ENCODE peak calls at places on chromosomes 6 and 20, in six cellular contexts. X, V, G, L, C and I are unnamed samples.

GRCh38 chr6:63245908-63246307 is 34.6 kb downstream of the FKBP1C start:
- DNase-seq in C (no peak), X (no peak), G (no peak), L (no peak), V (no peak), I (no peak)

GRCh38 chr20:45433316-45433715 is 17.4 kb downstream of the PIGT start:
- DNase-seq in C (no peak), L (no peak), V (no peak), X (peak; percentile 56), G (peak; percentile 75), I (peak; percentile 56)

GRCh38 chr6:52489881-52490280 is 69.7 kb downstream of the EFHC1 start:
- DNase-seq in G (no peak), C (peak; percentile 80), L (no peak), X (no peak), V (no peak), I (no peak)

GRCh38 chr6:26743941-26744699 is 84.6 kb upstream of the ZNF322 start:
- DNase-seq in G (no peak), L (no peak), C (no peak), X (peak; percentile 14), V (no peak), I (no peak)

GRCh38 chr6:167733740-167734661 is 92.7 kb upstream of the AFDN start:
- DNase-seq in L (no peak), G (no peak), V (peak; percentile 24), X (peak; percentile 4), C (peak; percentile 64), I (no peak)

GRCh38 chr6:133495205-133495903 is 254.2 kb downstream of the EYA4 start:
- DNase-seq in X (no peak), G (no peak), C (no peak), V (no peak), L (no peak), I (no peak)

GRCh38 chr6:16108996-16109658 is 19.8 kb upstream of the MYLIP start:
- DNase-seq in G (no peak), X (no peak), V (no peak), C (peak; percentile 54), L (no peak), I (no peak)

GRCh38 chr20:43658723-43659419 is 8.0 kb upstream of the MYBL2 start:
- DNase-seq in C (no peak), X (no peak), G (no peak), L (no peak), V (peak; percentile 45), I (no peak)

GRCh38 chr6:146912730-146913680 is 291.2 kb upstream of the STXBP5 start:
- DNase-seq in L (no peak), X (peak; percentile 51), V (no peak), C (peak; percentile 35), G (no peak), I (peak; percentile 33)

GRCh38 chr6:43812850-43813584 is 43.0 kb downstream of the VEGFA start:
- DNase-seq in C (no peak), X (no peak), V (peak; percentile 33), L (no peak), G (peak; percentile 7), I (no peak)

GRCh38 chr6:142881771-142882170 is 63.2 kb downstream of the HIVEP2 start:
- DNase-seq in G (peak; percentile 37), C (no peak), L (no peak), X (peak; percentile 64), V (no peak), I (no peak)

GRCh38 chr6:149942461-149942829 is 631 bp downstream of the ULBP2 start:
- DNase-seq in C (no peak), X (peak; percentile 41), L (no peak), G (no peak), V (no peak), I (no peak)

GRCh38 chr6:21604081-21604480 is 10.5 kb downstream of the SOX4 start:
- DNase-seq in X (no peak), V (no peak), C (no peak), L (no peak), G (no peak), I (no peak)

GRCh38 chr6:68874747-68875146 is 239.7 kb downstream of the ADGRB3 start:
- DNase-seq in V (no peak), X (no peak), L (no peak), C (no peak), G (no peak), I (no peak)

GRCh38 chr20:7859371-7859802 is 80.9 kb downstream of the HAO1 start:
- DNase-seq in V (peak; percentile 78), X (peak; percentile 79), L (no peak), C (peak; percentile 81), G (peak; percentile 70), I (peak; percentile 75)

GRCh38 chr6:147065786-147066185 is 138.4 kb upstream of the STXBP5 start:
- DNase-seq in V (no peak), G (no peak), X (no peak), C (no peak), L (no peak), I (no peak)

GRCh38 chr20:58660855-58661254 is 9.8 kb downstream of the STX16 start:
- DNase-seq in L (no peak), V (no peak), C (peak; percentile 33), G (no peak), X (no peak), I (no peak)

GRCh38 chr6:22737331-22737730 is 168.0 kb downstream of the HDGFL1 start:
- DNase-seq in V (no peak), G (peak; percentile 53), X (peak; percentile 29), C (peak; percentile 52), L (no peak), I (peak; percentile 35)

GRCh38 chr6:156787569-156788492 is 10.7 kb downstream of the ARID1B start:
- DNase-seq in C (no peak), G (no peak), L (no peak), V (peak; percentile 25), X (peak; percentile 37), I (no peak)
- H4K20me1 ChIP-seq in C (peaks cover 15% of the 10 kb centered on the region), G (peaks cover 75% of the 10 kb centered on the region), L (peaks cover 3% of the 10 kb centered on the region), V (peaks cover 59% of the 10 kb centered on the region), X (peaks cover 17% of the 10 kb centered on the region), I (peaks cover 97% of the 10 kb centered on the region)

GRCh38 chr6:123616942-123617341 is 19.8 kb downstream of the TRDN start:
- DNase-seq in C (no peak), G (no peak), X (no peak), L (no peak), V (no peak), I (no peak)

GRCh38 chr6:123619156-123619555 is 17.6 kb downstream of the TRDN start:
- DNase-seq in C (no peak), L (no peak), G (no peak), X (no peak), V (no peak), I (no peak)

GRCh38 chr6:123625697-123626096 is 11.1 kb downstream of the TRDN start:
- DNase-seq in L (no peak), G (no peak), X (no peak), V (no peak), C (no peak), I (no peak)

GRCh38 chr6:123622780-123623179 is 14.0 kb downstream of the TRDN start:
- DNase-seq in L (no peak), C (no peak), V (no peak), X (no peak), G (no peak), I (no peak)
- H3K4me3 ChIP-seq in L (no peak overlapping the region), C (no peak overlapping the region), V (no peak overlapping the region), X (no peak overlapping the region), G (no peak overlapping the region), I (no peak overlapping the region)

DNA sequence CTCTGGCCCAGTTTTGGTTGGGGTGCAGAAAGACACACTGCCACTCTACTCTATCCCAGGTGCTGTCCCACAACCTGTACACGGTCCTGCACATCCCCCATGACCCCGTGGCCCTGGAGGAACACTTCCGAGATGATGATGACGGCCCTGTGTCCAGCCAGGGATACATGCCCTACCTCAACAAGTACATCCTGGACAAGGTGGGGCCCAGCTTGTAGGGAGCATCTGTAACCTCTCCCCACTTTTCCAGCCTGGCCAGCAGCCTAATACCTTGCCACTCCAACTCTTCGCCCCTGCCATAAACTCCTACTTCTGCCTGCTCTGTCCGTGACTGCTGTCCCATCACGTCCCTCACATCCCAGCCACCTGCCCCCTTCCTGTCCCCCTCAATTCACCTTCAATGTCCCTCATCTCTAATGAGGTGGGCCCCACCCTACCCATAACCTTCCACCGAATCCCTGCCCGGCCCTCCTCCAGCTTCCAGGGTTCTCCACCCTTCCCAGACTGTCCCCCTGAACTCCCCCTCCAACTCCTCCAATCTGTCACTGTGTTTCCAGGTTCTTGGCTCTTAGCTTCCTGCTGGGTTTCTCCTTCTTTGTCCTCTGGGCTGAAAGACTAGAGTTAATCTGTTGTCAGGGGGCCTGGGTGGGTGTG is 12.1 kb downstream of the DEF6 start:
- DNase-seq in C (no peak), V (no peak), L (no peak), G (no peak), X (no peak), I (no peak)
- H2AFZ ChIP-seq in C (no peak overlapping the region), V (no peak overlapping the region), L (no peak overlapping the region), G (no peak overlapping the region), X (no peak overlapping the region), I (no peak overlapping the region)

GRCh38 chr6:33632603-33633039 is 11.5 kb downstream of the ITPR3 start:
- DNase-seq in C (peak; percentile 43), X (peak; percentile 69), V (peak; percentile 61), G (no peak), L (no peak), I (no peak)
- H4K20me1 ChIP-seq in C (no peaks in the 10 kb centered on the region), X (no peaks in the 10 kb centered on the region), V (peaks cover 35% of the 10 kb centered on the region), G (no peaks in the 10 kb centered on the region), L (peaks cover 31% of the 10 kb centered on the region), I (peaks cover 8% of the 10 kb centered on the region)

DNA sequence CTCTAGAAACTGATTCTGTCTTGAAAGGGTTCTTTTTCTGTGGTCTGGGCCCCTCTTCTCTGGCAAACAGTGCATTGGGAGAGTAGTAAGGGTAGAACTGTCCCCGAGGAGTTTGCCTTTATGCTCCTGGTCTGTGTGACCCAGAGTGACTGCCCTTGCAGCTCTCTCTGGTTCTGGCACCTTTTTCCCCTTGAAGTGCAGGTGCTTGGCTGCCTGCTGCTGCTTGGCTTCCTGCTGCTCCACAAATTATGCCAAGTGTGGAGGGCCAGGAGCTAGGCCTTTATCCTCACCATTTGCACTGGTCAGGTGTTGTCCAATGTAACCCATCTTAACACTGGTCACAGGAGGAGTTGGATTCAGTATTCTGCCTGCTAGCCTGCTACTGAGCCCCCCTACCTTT is 11.2 kb downstream of the KIZ start:
- DNase-seq in G (no peak), C (no peak), X (no peak), L (no peak), V (no peak), I (no peak)
- H3K4me3 ChIP-seq in G (no peak overlapping the region), C (no peak overlapping the region), X (no peak overlapping the region), L (no peak overlapping the region), V (no peak overlapping the region), I (no peak overlapping the region)